ENCODE peak calls at places on chromosomes 13 and 19, in eight cellular contexts. One of them, this sample, is unnamed. For H3K4me1, the result is how much of the 10 kb centered on the place peaks cover.

GRCh38 chr19:36331353-36332228 is 47.4 kb downstream of the ZFP14 start:
- DNase-seq in A549: peak
- DNase-seq in Peyer's patch: peak
- DNase-seq in endothelial cell of umbilical vein: peak
- DNase-seq in HepG2: no peak
- DNase-seq in tibial nerve: peak
- DNase-seq in body of pancreas: peak
- DNase-seq in gastrocnemius medialis: peak
- DNase-seq in this sample: peak

GRCh38 chr13:82010780-82011179 is 1669.9 kb upstream of the SPRY2 start:
- DNase-seq in A549: no peak
- DNase-seq in Peyer's patch: no peak
- DNase-seq in endothelial cell of umbilical vein: peak
- DNase-seq in HepG2: no peak
- DNase-seq in tibial nerve: no peak
- DNase-seq in body of pancreas: no peak
- DNase-seq in gastrocnemius medialis: no peak
- DNase-seq in this sample: no peak

GRCh38 chr19:45780448-45781281 is 1.6 kb downstream of the DMPK start:
- DNase-seq in A549: no peak
- DNase-seq in Peyer's patch: no peak
- DNase-seq in endothelial cell of umbilical vein: no peak
- DNase-seq in HepG2: peak
- DNase-seq in tibial nerve: no peak
- DNase-seq in body of pancreas: peak
- DNase-seq in gastrocnemius medialis: no peak
- DNase-seq in this sample: no peak

GRCh38 chr13:46388846-46389245 is 1.8 kb upstream of the RUBCNL start:
- DNase-seq in A549: no peak
- DNase-seq in Peyer's patch: no peak
- DNase-seq in endothelial cell of umbilical vein: no peak
- DNase-seq in HepG2: no peak
- DNase-seq in tibial nerve: no peak
- DNase-seq in body of pancreas: no peak
- DNase-seq in gastrocnemius medialis: no peak
- DNase-seq in this sample: no peak

GRCh38 chr13:50320297-50320862 is 305.1 kb downstream of the KCNRG start:
- DNase-seq in A549: peak
- DNase-seq in Peyer's patch: no peak
- DNase-seq in endothelial cell of umbilical vein: peak
- DNase-seq in HepG2: peak
- DNase-seq in tibial nerve: no peak
- DNase-seq in body of pancreas: no peak
- DNase-seq in gastrocnemius medialis: no peak
- DNase-seq in this sample: no peak

GRCh38 chr13:21435710-21436151 is 23.4 kb downstream of the ZDHHC20 start:
- DNase-seq in A549: peak
- DNase-seq in Peyer's patch: peak
- DNase-seq in endothelial cell of umbilical vein: peak
- DNase-seq in HepG2: peak
- DNase-seq in tibial nerve: peak
- DNase-seq in body of pancreas: peak
- DNase-seq in gastrocnemius medialis: peak
- DNase-seq in this sample: peak

GRCh38 chr13:30868806-30869470 is 37.1 kb upstream of the MEDAG start:
- DNase-seq in A549: no peak
- DNase-seq in Peyer's patch: no peak
- DNase-seq in endothelial cell of umbilical vein: no peak
- DNase-seq in HepG2: no peak
- DNase-seq in tibial nerve: no peak
- DNase-seq in body of pancreas: no peak
- DNase-seq in gastrocnemius medialis: no peak
- DNase-seq in this sample: no peak

GRCh38 chr13:81639984-81640582 is 1299.2 kb upstream of the SPRY2 start:
- DNase-seq in A549: peak
- DNase-seq in Peyer's patch: no peak
- DNase-seq in endothelial cell of umbilical vein: no peak
- DNase-seq in HepG2: peak
- DNase-seq in tibial nerve: no peak
- DNase-seq in body of pancreas: no peak
- DNase-seq in gastrocnemius medialis: no peak
- DNase-seq in this sample: no peak

GRCh38 chr19:39196320-39196719 is 444 bp upstream of the NCCRP1 start:
- DNase-seq in A549: no peak
- DNase-seq in Peyer's patch: no peak
- DNase-seq in endothelial cell of umbilical vein: no peak
- DNase-seq in HepG2: no peak
- DNase-seq in tibial nerve: no peak
- DNase-seq in body of pancreas: no peak
- DNase-seq in gastrocnemius medialis: no peak
- DNase-seq in this sample: no peak
- H3K27ac ChIP-seq in A549: no peak
- H3K27ac ChIP-seq in Peyer's patch: no peak
- H3K27ac ChIP-seq in endothelial cell of umbilical vein: no peak
- H3K27ac ChIP-seq in HepG2: no peak
- H3K27ac ChIP-seq in tibial nerve: no peak
- H3K27ac ChIP-seq in body of pancreas: no peak
- H3K27ac ChIP-seq in gastrocnemius medialis: no peak
- H3K27ac ChIP-seq in this sample: no peak

DNA sequence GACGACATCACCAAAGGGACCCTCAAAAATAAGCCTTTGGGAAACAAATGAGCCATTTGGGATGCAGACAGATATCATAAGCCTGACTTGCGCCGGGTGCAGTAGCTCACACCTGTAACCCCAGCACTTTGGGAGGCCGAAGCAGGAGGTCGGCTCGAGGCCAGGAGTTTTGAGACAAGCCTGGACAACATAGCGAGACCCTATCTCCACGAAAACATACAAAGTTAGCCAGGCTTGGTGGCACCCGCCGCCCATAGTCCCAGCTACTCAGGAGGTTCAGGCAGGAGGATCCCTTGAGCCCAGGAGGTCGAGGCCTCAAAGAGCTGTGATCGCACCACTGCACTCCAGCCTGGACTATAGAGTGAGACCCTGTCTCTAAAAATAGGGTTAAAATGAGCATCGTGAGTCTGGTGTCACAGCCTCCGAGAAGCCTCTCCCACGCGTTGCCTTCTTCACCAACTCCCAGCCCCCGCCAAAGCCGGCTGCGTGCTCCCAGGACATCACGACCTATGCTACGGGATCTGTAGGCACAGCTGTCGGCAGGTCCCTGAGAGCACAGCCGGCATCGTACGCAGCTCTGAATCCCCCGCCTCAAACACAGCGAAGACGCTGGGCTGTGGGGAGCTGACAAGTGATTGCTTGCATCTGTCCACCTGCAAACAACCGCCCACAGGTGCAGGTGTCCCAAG is 1.6 kb downstream of the REXO1 start:
- DNase-seq in A549: no peak
- DNase-seq in Peyer's patch: no peak
- DNase-seq in endothelial cell of umbilical vein: no peak
- DNase-seq in HepG2: no peak
- DNase-seq in tibial nerve: no peak
- DNase-seq in body of pancreas: no peak
- DNase-seq in gastrocnemius medialis: no peak
- DNase-seq in this sample: no peak
- H3K4me1 ChIP-seq in A549: under half
- H3K4me1 ChIP-seq in Peyer's patch: half or more
- H3K4me1 ChIP-seq in endothelial cell of umbilical vein: under half
- H3K4me1 ChIP-seq in HepG2: under half
- H3K4me1 ChIP-seq in tibial nerve: under half
- H3K4me1 ChIP-seq in body of pancreas: half or more
- H3K4me1 ChIP-seq in gastrocnemius medialis: under half
- H3K4me1 ChIP-seq in this sample: under half

DNA sequence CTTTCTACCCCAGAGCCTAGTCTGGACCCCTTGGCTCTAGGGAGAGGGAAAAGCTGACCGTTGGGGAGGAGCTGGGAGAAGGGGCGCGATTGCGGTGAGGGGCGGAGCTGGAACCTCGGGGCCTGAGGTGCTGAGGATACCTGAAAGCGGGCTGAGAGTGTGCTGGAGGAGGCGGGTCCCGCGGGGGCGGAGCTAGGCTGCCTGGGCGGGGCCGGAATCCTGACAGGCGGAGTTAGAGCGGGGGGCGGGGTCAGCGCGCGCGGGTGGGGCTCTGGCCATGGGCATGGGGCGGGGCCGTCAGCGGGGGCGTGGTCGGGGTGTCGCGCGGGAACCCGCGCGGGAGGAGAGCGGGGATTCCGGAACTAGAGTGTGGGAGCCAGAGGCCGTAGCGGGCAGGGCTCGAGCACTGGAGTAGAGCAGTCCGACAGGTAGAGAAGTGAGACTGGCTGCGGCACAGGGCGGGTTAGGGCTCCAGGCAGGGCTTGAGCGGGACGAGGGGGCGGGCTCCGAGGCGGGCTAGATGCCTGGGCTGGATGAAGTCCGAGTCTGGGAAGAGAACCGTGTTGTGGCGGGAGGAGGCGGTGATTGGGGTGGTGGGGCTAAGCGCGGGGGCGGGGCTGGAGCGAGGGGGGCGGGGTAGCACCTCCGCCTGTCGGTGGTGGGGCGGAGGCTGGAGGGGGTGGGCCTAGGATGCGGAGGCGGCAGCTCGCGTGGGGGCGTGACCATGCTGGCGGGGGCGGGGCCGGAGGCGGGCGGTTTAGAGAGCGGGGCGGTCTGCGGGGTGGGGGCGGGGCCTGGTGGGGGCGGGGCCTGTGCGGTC is at the start of gene INAFM1:
- DNase-seq in A549: peak
- DNase-seq in Peyer's patch: peak
- DNase-seq in endothelial cell of umbilical vein: peak
- DNase-seq in HepG2: peak
- DNase-seq in tibial nerve: peak
- DNase-seq in body of pancreas: peak
- DNase-seq in gastrocnemius medialis: peak
- DNase-seq in this sample: peak
- TF ChIP-seq POLR2A in A549: peak
- TF ChIP-seq POLR2A in Peyer's patch: no peak
- TF ChIP-seq POLR2A in endothelial cell of umbilical vein: peak
- TF ChIP-seq POLR2A in HepG2: peak
- TF ChIP-seq POLR2A in tibial nerve: no peak
- TF ChIP-seq POLR2A in body of pancreas: peak
- TF ChIP-seq POLR2A in gastrocnemius medialis: no peak
- TF ChIP-seq POLR2A in this sample: peak

GRCh38 chr19:56314018-56314583 is 538 bp downstream of the ZSCAN5A start:
- DNase-seq in A549: no peak
- DNase-seq in Peyer's patch: no peak
- DNase-seq in endothelial cell of umbilical vein: no peak
- DNase-seq in HepG2: peak
- DNase-seq in tibial nerve: peak
- DNase-seq in body of pancreas: no peak
- DNase-seq in gastrocnemius medialis: peak
- DNase-seq in this sample: no peak

GRCh38 chr19:56312787-56313343 is 1.8 kb downstream of the ZSCAN5A start:
- DNase-seq in A549: no peak
- DNase-seq in Peyer's patch: no peak
- DNase-seq in endothelial cell of umbilical vein: no peak
- DNase-seq in HepG2: no peak
- DNase-seq in tibial nerve: no peak
- DNase-seq in body of pancreas: no peak
- DNase-seq in gastrocnemius medialis: no peak
- DNase-seq in this sample: no peak

GRCh38 chr19:56316728-56317127 is 2.1 kb upstream of the ZSCAN5A start:
- DNase-seq in A549: no peak
- DNase-seq in Peyer's patch: no peak
- DNase-seq in endothelial cell of umbilical vein: no peak
- DNase-seq in HepG2: peak
- DNase-seq in tibial nerve: no peak
- DNase-seq in body of pancreas: no peak
- DNase-seq in gastrocnemius medialis: no peak
- DNase-seq in this sample: no peak

GRCh38 chr19:56314584-56315075 is at the start of gene ZSCAN5A:
- DNase-seq in A549: peak
- DNase-seq in Peyer's patch: peak
- DNase-seq in endothelial cell of umbilical vein: peak
- DNase-seq in HepG2: peak
- DNase-seq in tibial nerve: peak
- DNase-seq in body of pancreas: peak
- DNase-seq in gastrocnemius medialis: peak
- DNase-seq in this sample: peak

DNA sequence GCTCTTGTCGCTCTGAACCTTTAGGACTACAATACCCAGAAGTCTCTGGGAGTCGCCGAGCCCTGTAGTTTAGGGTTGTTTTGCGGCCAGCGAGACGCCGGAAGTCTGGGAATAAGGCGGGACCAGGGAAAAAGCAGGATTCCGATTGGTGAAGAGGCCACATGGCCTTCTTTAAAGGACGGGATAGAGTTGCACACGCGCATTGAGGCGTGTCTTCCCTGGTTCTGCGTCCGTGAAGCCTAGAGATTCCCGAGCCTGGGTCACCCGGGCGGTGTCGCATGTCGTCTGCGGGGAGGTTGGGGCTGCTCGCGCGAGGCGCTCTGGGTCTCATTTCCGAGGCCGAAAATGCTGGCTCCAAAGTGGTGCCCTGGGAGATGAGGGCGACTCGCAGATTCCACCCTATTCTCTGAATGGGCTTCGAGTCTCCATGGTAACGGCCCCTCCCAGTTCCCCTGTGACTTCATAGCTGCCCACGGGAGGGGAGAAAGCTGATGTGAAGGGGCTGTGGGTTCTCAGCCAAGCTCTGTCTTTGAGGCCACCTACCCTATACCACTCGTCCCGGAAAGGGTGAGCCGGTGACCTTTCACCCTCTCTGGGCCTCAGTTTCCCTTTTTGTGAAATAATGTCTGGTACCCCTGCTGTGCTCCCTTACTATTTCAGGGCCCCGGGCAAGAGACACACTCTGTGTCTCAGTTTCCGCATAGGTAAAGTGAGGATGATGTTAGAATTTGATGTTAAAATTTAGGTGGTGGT is 613 bp upstream of the ZSCAN5A start:
- DNase-seq in A549: peak
- DNase-seq in Peyer's patch: peak
- DNase-seq in endothelial cell of umbilical vein: peak
- DNase-seq in HepG2: peak
- DNase-seq in tibial nerve: peak
- DNase-seq in body of pancreas: peak
- DNase-seq in gastrocnemius medialis: peak
- DNase-seq in this sample: peak
- H3K27ac ChIP-seq in A549: peak
- H3K27ac ChIP-seq in Peyer's patch: peak
- H3K27ac ChIP-seq in endothelial cell of umbilical vein: peak
- H3K27ac ChIP-seq in HepG2: peak
- H3K27ac ChIP-seq in tibial nerve: peak
- H3K27ac ChIP-seq in body of pancreas: peak
- H3K27ac ChIP-seq in gastrocnemius medialis: peak
- H3K27ac ChIP-seq in this sample: peak

This sample was measured in prostate gland.